ENCODE peak calls at places on chromosome 10, in seven cellular contexts. One of them, this sample, is unnamed.

GRCh38 chr10:116888380-116889055 is 39.2 kb downstream of the ENO4 start:
- DNase-seq in SK-N-SH: no peak
- DNase-seq in K562: no peak
- DNase-seq in H1: peak
- DNase-seq in HCT116: peak
- DNase-seq in HepG2: peak
- DNase-seq in GM12878: no peak
- DNase-seq in this sample: peak

GRCh38 chr10:105188737-105189463 is 547.8 kb downstream of the SORCS3 start:
- DNase-seq in SK-N-SH: no peak
- DNase-seq in K562: no peak
- DNase-seq in H1: no peak
- DNase-seq in HCT116: no peak
- DNase-seq in HepG2: peak
- DNase-seq in GM12878: no peak
- DNase-seq in this sample: no peak

GRCh38 chr10:29424017-29424416 is 135.1 kb downstream of the LYZL1 start:
- DNase-seq in SK-N-SH: no peak
- DNase-seq in K562: no peak
- DNase-seq in H1: no peak
- DNase-seq in HCT116: no peak
- DNase-seq in HepG2: no peak
- DNase-seq in GM12878: no peak
- DNase-seq in this sample: no peak

GRCh38 chr10:122310311-122311050 is 39.4 kb downstream of the BTBD16 start:
- DNase-seq in SK-N-SH: no peak
- DNase-seq in K562: peak
- DNase-seq in H1: no peak
- DNase-seq in HCT116: no peak
- DNase-seq in HepG2: peak
- DNase-seq in GM12878: no peak
- DNase-seq in this sample: no peak

GRCh38 chr10:21403256-21404015 is 122.0 kb downstream of the SKIDA1 start:
- DNase-seq in SK-N-SH: no peak
- DNase-seq in K562: no peak
- DNase-seq in H1: no peak
- DNase-seq in HCT116: no peak
- DNase-seq in HepG2: no peak
- DNase-seq in GM12878: no peak
- DNase-seq in this sample: peak

GRCh38 chr10:108496131-108496530 is 1331.6 kb upstream of the SORCS1 start:
- DNase-seq in SK-N-SH: no peak
- DNase-seq in K562: no peak
- DNase-seq in H1: no peak
- DNase-seq in HCT116: no peak
- DNase-seq in HepG2: no peak
- DNase-seq in GM12878: no peak
- DNase-seq in this sample: no peak

GRCh38 chr10:14549496-14549895 is 218.8 kb upstream of the FRMD4A start:
- DNase-seq in SK-N-SH: no peak
- DNase-seq in K562: no peak
- DNase-seq in H1: no peak
- DNase-seq in HCT116: no peak
- DNase-seq in HepG2: no peak
- DNase-seq in GM12878: no peak
- DNase-seq in this sample: no peak

GRCh38 chr10:28291881-28292297 is 11.0 kb downstream of the MPP7 start:
- DNase-seq in SK-N-SH: no peak
- DNase-seq in K562: no peak
- DNase-seq in H1: no peak
- DNase-seq in HCT116: peak
- DNase-seq in HepG2: no peak
- DNase-seq in GM12878: no peak
- DNase-seq in this sample: no peak

GRCh38 chr10:17512341-17513001 is 58.1 kb upstream of the ST8SIA6 start:
- DNase-seq in SK-N-SH: no peak
- DNase-seq in K562: no peak
- DNase-seq in H1: no peak
- DNase-seq in HCT116: peak
- DNase-seq in HepG2: no peak
- DNase-seq in GM12878: no peak
- DNase-seq in this sample: no peak

GRCh38 chr10:102835007-102835482 is 2.2 kb downstream of the CYP17A1 start:
- DNase-seq in SK-N-SH: peak
- DNase-seq in K562: peak
- DNase-seq in H1: peak
- DNase-seq in HCT116: peak
- DNase-seq in HepG2: peak
- DNase-seq in GM12878: peak
- DNase-seq in this sample: peak

GRCh38 chr10:4719671-4720070 is 106.3 kb upstream of the AKR1E2 start:
- DNase-seq in SK-N-SH: no peak
- DNase-seq in K562: no peak
- DNase-seq in H1: no peak
- DNase-seq in HCT116: no peak
- DNase-seq in HepG2: no peak
- DNase-seq in GM12878: no peak
- DNase-seq in this sample: no peak

GRCh38 chr10:31749981-31750850 is 178.4 kb downstream of the ARHGAP12 start:
- DNase-seq in SK-N-SH: peak
- DNase-seq in K562: no peak
- DNase-seq in H1: no peak
- DNase-seq in HCT116: no peak
- DNase-seq in HepG2: no peak
- DNase-seq in GM12878: no peak
- DNase-seq in this sample: no peak

GRCh38 chr10:58785354-58785753 is 272.7 kb downstream of the BICC1 start:
- DNase-seq in SK-N-SH: no peak
- DNase-seq in K562: no peak
- DNase-seq in H1: no peak
- DNase-seq in HCT116: no peak
- DNase-seq in HepG2: no peak
- DNase-seq in GM12878: no peak
- DNase-seq in this sample: no peak

GRCh38 chr10:117968354-117969182 is 78.2 kb downstream of the RAB11FIP2 start:
- DNase-seq in SK-N-SH: no peak
- DNase-seq in K562: peak
- DNase-seq in H1: no peak
- DNase-seq in HCT116: no peak
- DNase-seq in HepG2: peak
- DNase-seq in GM12878: no peak
- DNase-seq in this sample: no peak

GRCh38 chr10:1643161-1643910 is 94.0 kb downstream of the ADARB2 start:
- DNase-seq in SK-N-SH: no peak
- DNase-seq in K562: peak
- DNase-seq in H1: peak
- DNase-seq in HCT116: no peak
- DNase-seq in HepG2: peak
- DNase-seq in GM12878: peak
- DNase-seq in this sample: peak

GRCh38 chr10:28925154-28925663 is 247.9 kb downstream of the BAMBI start:
- DNase-seq in SK-N-SH: no peak
- DNase-seq in K562: no peak
- DNase-seq in H1: no peak
- DNase-seq in HCT116: no peak
- DNase-seq in HepG2: no peak
- DNase-seq in GM12878: no peak
- DNase-seq in this sample: no peak

GRCh38 chr10:47412869-47413268 is 28.8 kb upstream of the ZNF488 start:
- DNase-seq in SK-N-SH: no peak
- DNase-seq in K562: no peak
- DNase-seq in H1: no peak
- DNase-seq in HCT116: no peak
- DNase-seq in HepG2: peak
- DNase-seq in GM12878: no peak
- DNase-seq in this sample: no peak

GRCh38 chr10:34861293-34862004 is 46.4 kb upstream of the PARD3 start:
- DNase-seq in SK-N-SH: no peak
- DNase-seq in K562: no peak
- DNase-seq in H1: no peak
- DNase-seq in HCT116: no peak
- DNase-seq in HepG2: peak
- DNase-seq in GM12878: no peak
- DNase-seq in this sample: no peak

DNA sequence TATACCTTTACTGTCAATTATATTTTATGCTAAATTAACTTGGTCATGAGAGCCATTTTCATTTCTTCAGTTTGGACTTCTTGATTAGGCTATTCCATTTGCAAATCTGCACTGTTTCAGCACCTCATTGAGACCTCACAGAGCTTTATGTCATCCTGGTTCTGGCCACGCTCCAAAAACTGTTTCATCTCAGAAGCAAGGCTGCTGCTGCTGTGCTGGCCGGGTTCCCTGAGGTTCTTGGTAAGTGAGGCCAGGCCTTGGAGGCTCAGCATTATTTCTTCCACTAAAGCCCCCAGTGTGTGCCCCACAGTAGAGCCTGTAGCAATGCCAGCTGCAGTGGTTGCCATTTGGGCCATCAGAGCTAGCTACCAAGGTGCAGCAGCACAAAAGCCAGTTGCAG is 7.8 kb upstream of the ZNF485 start:
- DNase-seq in SK-N-SH: no peak
- DNase-seq in K562: no peak
- DNase-seq in H1: no peak
- DNase-seq in HCT116: no peak
- DNase-seq in HepG2: no peak
- DNase-seq in GM12878: no peak
- DNase-seq in this sample: peak
- TF ChIP-seq JUND in SK-N-SH: no peak
- TF ChIP-seq JUND in K562: no peak
- TF ChIP-seq JUND in H1: no peak
- TF ChIP-seq JUND in HCT116: no peak
- TF ChIP-seq JUND in HepG2: no peak
- TF ChIP-seq JUND in GM12878: no peak
- TF ChIP-seq JUND in this sample: no peak

GRCh38 chr10:3683560-3683959 is 101.4 kb downstream of the KLF6 start:
- DNase-seq in SK-N-SH: no peak
- DNase-seq in K562: no peak
- DNase-seq in H1: no peak
- DNase-seq in HCT116: no peak
- DNase-seq in HepG2: no peak
- DNase-seq in GM12878: no peak
- DNase-seq in this sample: no peak
- TF ChIP-seq JUND in SK-N-SH: no peak
- TF ChIP-seq JUND in K562: no peak
- TF ChIP-seq JUND in H1: no peak
- TF ChIP-seq JUND in HCT116: no peak
- TF ChIP-seq JUND in HepG2: no peak
- TF ChIP-seq JUND in GM12878: no peak
- TF ChIP-seq JUND in this sample: no peak

GRCh38 chr10:69842020-69842419 is 40.3 kb downstream of the COL13A1 start:
- DNase-seq in SK-N-SH: no peak
- DNase-seq in K562: no peak
- DNase-seq in H1: no peak
- DNase-seq in HCT116: no peak
- DNase-seq in HepG2: no peak
- DNase-seq in GM12878: no peak
- DNase-seq in this sample: no peak

GRCh38 chr10:69838418-69838817 is 36.7 kb downstream of the COL13A1 start:
- DNase-seq in SK-N-SH: no peak
- DNase-seq in K562: no peak
- DNase-seq in H1: no peak
- DNase-seq in HCT116: no peak
- DNase-seq in HepG2: no peak
- DNase-seq in GM12878: no peak
- DNase-seq in this sample: no peak

GRCh38 chr10:69838853-69839252 is 37.1 kb downstream of the COL13A1 start:
- DNase-seq in SK-N-SH: no peak
- DNase-seq in K562: no peak
- DNase-seq in H1: no peak
- DNase-seq in HCT116: no peak
- DNase-seq in HepG2: no peak
- DNase-seq in GM12878: no peak
- DNase-seq in this sample: no peak

GRCh38 chr10:69840773-69841172 is 39.1 kb downstream of the COL13A1 start:
- DNase-seq in SK-N-SH: no peak
- DNase-seq in K562: no peak
- DNase-seq in H1: no peak
- DNase-seq in HCT116: no peak
- DNase-seq in HepG2: no peak
- DNase-seq in GM12878: no peak
- DNase-seq in this sample: no peak

GRCh38 chr10:69839696-69840345 is 38.1 kb downstream of the COL13A1 start:
- DNase-seq in SK-N-SH: peak
- DNase-seq in K562: no peak
- DNase-seq in H1: no peak
- DNase-seq in HCT116: no peak
- DNase-seq in HepG2: no peak
- DNase-seq in GM12878: no peak
- DNase-seq in this sample: no peak
- TF ChIP-seq JUND in SK-N-SH: no peak
- TF ChIP-seq JUND in K562: no peak
- TF ChIP-seq JUND in H1: no peak
- TF ChIP-seq JUND in HCT116: no peak
- TF ChIP-seq JUND in HepG2: no peak
- TF ChIP-seq JUND in GM12878: no peak
- TF ChIP-seq JUND in this sample: no peak

GRCh38 chr10:61592581-61592980 is 70.1 kb upstream of the CABCOCO1 start:
- DNase-seq in SK-N-SH: no peak
- DNase-seq in K562: peak
- DNase-seq in H1: no peak
- DNase-seq in HCT116: peak
- DNase-seq in HepG2: peak
- DNase-seq in GM12878: no peak
- DNase-seq in this sample: peak
- TF ChIP-seq JUND in SK-N-SH: no peak
- TF ChIP-seq JUND in K562: no peak
- TF ChIP-seq JUND in H1: no peak
- TF ChIP-seq JUND in HCT116: no peak
- TF ChIP-seq JUND in HepG2: no peak
- TF ChIP-seq JUND in GM12878: no peak
- TF ChIP-seq JUND in this sample: no peak

DNA sequence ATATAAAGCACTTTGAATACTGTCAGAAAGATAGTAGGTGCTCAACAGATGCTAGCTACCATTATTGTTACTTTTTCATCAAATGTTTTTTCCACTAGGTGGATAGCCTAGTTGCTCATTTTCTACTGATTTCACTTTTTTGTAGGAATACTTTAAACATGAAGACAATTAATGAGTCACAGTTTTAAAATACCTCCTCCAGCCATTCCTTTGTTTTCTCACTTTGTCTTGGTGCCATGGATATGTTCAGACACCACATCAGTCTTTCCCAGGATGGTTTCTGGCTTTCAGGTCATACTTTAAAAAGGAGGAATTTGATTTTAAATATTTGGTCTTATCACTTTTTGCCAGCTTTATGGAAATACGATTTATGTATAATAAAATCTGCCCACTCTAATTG is 147.1 kb upstream of the MGMT start:
- DNase-seq in SK-N-SH: no peak
- DNase-seq in K562: no peak
- DNase-seq in H1: no peak
- DNase-seq in HCT116: no peak
- DNase-seq in HepG2: no peak
- DNase-seq in GM12878: no peak
- DNase-seq in this sample: no peak
- TF ChIP-seq JUND in SK-N-SH: no peak
- TF ChIP-seq JUND in K562: no peak
- TF ChIP-seq JUND in H1: no peak
- TF ChIP-seq JUND in HCT116: no peak
- TF ChIP-seq JUND in HepG2: no peak
- TF ChIP-seq JUND in GM12878: no peak
- TF ChIP-seq JUND in this sample: no peak